ENCODE peak calls at places on chromosomes 3 and 15, in six cellular contexts. L, F, Q, U, G and J are unnamed samples.

GRCh38 chr3:170640737-170641171 is 54.9 kb upstream of the SLC7A14 start:
- DNase-seq in L (no peak), F (no peak), Q (no peak), U (no peak), G (no peak), J (no peak)

GRCh38 chr15:66738595-66738994 is 36.6 kb downstream of the SMAD6 start:
- DNase-seq in L (no peak), F (no peak), Q (no peak), U (no peak), G (no peak), J (peak; percentile 6)

GRCh38 chr3:111812680-111813079 is 46.4 kb upstream of the PHLDB2 start:
- DNase-seq in L (no peak), F (no peak), Q (no peak), U (no peak), G (no peak), J (no peak)

GRCh38 chr15:99455796-99456160 is 110.0 kb upstream of the MEF2A start:
- DNase-seq in L (peak; percentile 15), F (no peak), Q (no peak), U (no peak), G (no peak), J (no peak)

GRCh38 chr3:45143673-45144670 is 2.2 kb downstream of the CDCP1 start:
- DNase-seq in L (no peak), F (no peak), Q (no peak), U (no peak), G (no peak), J (no peak)

GRCh38 chr3:113695818-113696645 is at the start of gene USF3:
- DNase-seq in L (peak; percentile 86), F (peak; percentile 97), Q (peak; percentile 79), U (peak; percentile 77), G (peak; percentile 74), J (peak; percentile 86)

GRCh38 chr3:112593258-112593657 is 31.4 kb downstream of the SLC35A5 start:
- DNase-seq in L (no peak), F (no peak), Q (no peak), U (no peak), G (no peak), J (no peak)

GRCh38 chr3:9769426-9770275 is at the start of gene CAMK1:
- DNase-seq in L (peak; percentile 88), F (peak; percentile 92), Q (peak; percentile 87), U (peak; percentile 92), G (peak; percentile 88), J (peak; percentile 88)

GRCh38 chr3:150515210-150515609 is 31.1 kb downstream of the SERP1 start:
- DNase-seq in L (no peak), F (no peak), Q (no peak), U (peak; percentile 39), G (no peak), J (no peak)

GRCh38 chr3:127652246-127652995 is 20.3 kb upstream of the ABTB1 start:
- DNase-seq in L (peak; percentile 55), F (peak; percentile 80), Q (peak; percentile 54), U (peak; percentile 75), G (peak; percentile 50), J (peak; percentile 64)

GRCh38 chr3:38038447-38038911 is 529 bp upstream of the DLEC1 start:
- DNase-seq in L (no peak), F (no peak), Q (no peak), U (no peak), G (no peak), J (no peak)

GRCh38 chr3:174439621-174440349 is 419.3 kb upstream of the NAALADL2 start:
- DNase-seq in L (peak; percentile 24), F (no peak), Q (peak; percentile 26), U (peak; percentile 97), G (peak; percentile 32), J (no peak)

GRCh38 chr3:114376091-114376490 is 82.3 kb downstream of the TIGIT start:
- DNase-seq in L (no peak), F (no peak), Q (no peak), U (peak; percentile 62), G (no peak), J (no peak)

GRCh38 chr15:75732809-75733451 is 20.3 kb upstream of the CSPG4 start:
- DNase-seq in L (peak; percentile 75), F (peak; percentile 84), Q (peak; percentile 73), U (peak; percentile 73), G (peak; percentile 82), J (peak; percentile 65)

GRCh38 chr3:144295619-144296018 is 324.0 kb downstream of the DIPK2A start:
- DNase-seq in L (no peak), F (no peak), Q (no peak), U (no peak), G (no peak), J (no peak)
- H3K27ac ChIP-seq in L (no peak overlapping the region), F (no peak overlapping the region), Q (no peak overlapping the region), U (no peak overlapping the region), G (no peak overlapping the region), J (no peak overlapping the region)

DNA sequence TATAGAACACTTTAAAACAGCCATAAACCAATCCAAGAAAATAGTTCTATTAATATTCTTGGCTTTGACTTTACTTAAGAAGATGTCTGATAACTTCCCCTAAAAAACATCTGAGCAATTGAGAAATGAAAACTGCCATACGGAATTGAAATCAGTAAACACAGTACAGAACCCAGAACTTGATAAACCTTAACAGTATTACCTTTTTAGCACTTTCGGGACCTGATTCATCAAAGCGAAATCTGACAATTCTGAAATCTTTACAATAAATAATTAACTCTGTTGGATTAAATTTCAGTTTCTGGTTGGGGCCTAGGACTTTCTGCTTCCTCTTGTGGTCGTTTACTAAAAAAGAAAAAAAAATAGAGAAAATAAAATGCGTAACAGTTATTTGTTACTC is 17.3 kb downstream of the MTMR10 start:
- DNase-seq in L (no peak), F (no peak), Q (no peak), U (no peak), G (no peak), J (no peak)
- H3K36me3 ChIP-seq in L (peaks cover 76% of the 10 kb centered on the region), F (peaks cover 81% of the 10 kb centered on the region), Q (peaks cover 12% of the 10 kb centered on the region), U (peaks cover 32% of the 10 kb centered on the region), G (no peaks in the 10 kb centered on the region), J (peaks cover 71% of the 10 kb centered on the region)

GRCh38 chr3:144480520-144480919 is 508.9 kb downstream of the DIPK2A start:
- DNase-seq in L (no peak), F (no peak), Q (no peak), U (no peak), G (no peak), J (no peak)
- H3K27ac ChIP-seq in L (no peak overlapping the region), F (no peak overlapping the region), Q (no peak overlapping the region), U (no peak overlapping the region), G (no peak overlapping the region), J (no peak overlapping the region)

GRCh38 chr3:121520510-121520909 is 25.3 kb downstream of the POLQ start:
- DNase-seq in L (no peak), F (no peak), Q (no peak), U (no peak), G (no peak), J (no peak)
- H3K36me3 ChIP-seq in L (no peaks in the 10 kb centered on the region), F (no peaks in the 10 kb centered on the region), Q (no peaks in the 10 kb centered on the region), U (no peaks in the 10 kb centered on the region), G (no peaks in the 10 kb centered on the region), J (no peaks in the 10 kb centered on the region)

DNA sequence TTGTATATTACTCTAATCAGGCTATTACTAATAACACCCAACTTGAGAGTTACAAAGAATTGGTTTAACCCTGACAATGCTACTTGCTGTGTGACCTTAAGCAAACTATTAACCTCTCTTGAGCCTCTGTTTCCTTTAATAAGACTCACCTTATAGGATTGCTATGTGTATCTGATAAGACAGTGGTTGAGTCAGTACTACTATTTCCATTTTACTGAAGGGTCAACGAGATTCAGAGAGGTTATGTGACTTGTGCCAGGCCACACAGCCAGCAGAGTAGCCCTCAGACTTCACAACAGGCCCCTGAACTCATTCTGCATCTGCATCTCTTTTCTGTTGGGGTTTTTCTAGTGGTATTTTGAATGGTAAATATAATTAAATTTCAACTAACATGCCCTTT is 420.1 kb downstream of the MAGI1 start:
- DNase-seq in L (no peak), F (no peak), Q (no peak), U (no peak), G (no peak), J (no peak)
- H3K27ac ChIP-seq in L (no peak overlapping the region), F (no peak overlapping the region), Q (no peak overlapping the region), U (no peak overlapping the region), G (no peak overlapping the region), J (no peak overlapping the region)